ENCODE peak calls at places on chromosome 1, in six cellular contexts. One of them, this sample, is unnamed.
A peak's percentile ranks its signal among the peaks of the same experiment; 100 is the strongest.

GRCh38 chr1:12172042-12172851 is 5.5 kb downstream of the TNFRSF1B start:
- DNase-seq in AG09309: no peak
- DNase-seq in A549: no peak
- DNase-seq in mucosa of gallbladder: no peak
- DNase-seq in stimulated activated CD8-positive, alpha-beta memory T cell treated with anti-CD3 and anti-CD28 coated beads, Interleukin-7, amount 100 ng/mL, for 24 hours: no peak
- DNase-seq in upper lobe of right lung: no peak
- DNase-seq in this sample: no peak

GRCh38 chr1:27503033-27503432 is 13.1 kb upstream of the WASF2 start:
- DNase-seq in AG09309: no peak
- DNase-seq in A549: no peak
- DNase-seq in mucosa of gallbladder: no peak
- DNase-seq in stimulated activated CD8-positive, alpha-beta memory T cell treated with anti-CD3 and anti-CD28 coated beads, Interleukin-7, amount 100 ng/mL, for 24 hours: no peak
- DNase-seq in upper lobe of right lung: no peak
- DNase-seq in this sample: no peak

GRCh38 chr1:223364685-223365382 is 858 bp upstream of the SUSD4 start:
- DNase-seq in AG09309: no peak
- DNase-seq in A549: no peak
- DNase-seq in mucosa of gallbladder: no peak
- DNase-seq in stimulated activated CD8-positive, alpha-beta memory T cell treated with anti-CD3 and anti-CD28 coated beads, Interleukin-7, amount 100 ng/mL, for 24 hours: no peak
- DNase-seq in upper lobe of right lung: no peak
- DNase-seq in this sample: no peak

GRCh38 chr1:34529935-34530859 is 224.7 kb upstream of the GJB5 start:
- DNase-seq in AG09309: no peak
- DNase-seq in A549: no peak
- DNase-seq in mucosa of gallbladder: no peak
- DNase-seq in stimulated activated CD8-positive, alpha-beta memory T cell treated with anti-CD3 and anti-CD28 coated beads, Interleukin-7, amount 100 ng/mL, for 24 hours: no peak
- DNase-seq in upper lobe of right lung: no peak
- DNase-seq in this sample: no peak

GRCh38 chr1:224132901-224133300 is 19.0 kb downstream of the FBXO28 start:
- DNase-seq in AG09309: no peak
- DNase-seq in A549: no peak
- DNase-seq in mucosa of gallbladder: no peak
- DNase-seq in stimulated activated CD8-positive, alpha-beta memory T cell treated with anti-CD3 and anti-CD28 coated beads, Interleukin-7, amount 100 ng/mL, for 24 hours: no peak
- DNase-seq in upper lobe of right lung: no peak
- DNase-seq in this sample: no peak

GRCh38 chr1:227428803-227429202 is 110.5 kb upstream of the CDC42BPA start:
- DNase-seq in AG09309: no peak
- DNase-seq in A549: peak; percentile 94
- DNase-seq in mucosa of gallbladder: peak; percentile 85
- DNase-seq in stimulated activated CD8-positive, alpha-beta memory T cell treated with anti-CD3 and anti-CD28 coated beads, Interleukin-7, amount 100 ng/mL, for 24 hours: no peak
- DNase-seq in upper lobe of right lung: no peak
- DNase-seq in this sample: no peak

GRCh38 chr1:1613509-1614082 is 1.7 kb upstream of the MIB2 start:
- DNase-seq in AG09309: no peak
- DNase-seq in A549: no peak
- DNase-seq in mucosa of gallbladder: no peak
- DNase-seq in stimulated activated CD8-positive, alpha-beta memory T cell treated with anti-CD3 and anti-CD28 coated beads, Interleukin-7, amount 100 ng/mL, for 24 hours: no peak
- DNase-seq in upper lobe of right lung: no peak
- DNase-seq in this sample: no peak

GRCh38 chr1:226061793-226062557 is 541 bp upstream of the H3-3A start:
- DNase-seq in AG09309: no peak
- DNase-seq in A549: peak; percentile 89
- DNase-seq in mucosa of gallbladder: peak; percentile 81
- DNase-seq in stimulated activated CD8-positive, alpha-beta memory T cell treated with anti-CD3 and anti-CD28 coated beads, Interleukin-7, amount 100 ng/mL, for 24 hours: no peak
- DNase-seq in upper lobe of right lung: peak; percentile 94
- DNase-seq in this sample: no peak

GRCh38 chr1:38962560-38962959 is 20.9 kb upstream of the RHBDL2 start:
- DNase-seq in AG09309: no peak
- DNase-seq in A549: no peak
- DNase-seq in mucosa of gallbladder: no peak
- DNase-seq in stimulated activated CD8-positive, alpha-beta memory T cell treated with anti-CD3 and anti-CD28 coated beads, Interleukin-7, amount 100 ng/mL, for 24 hours: no peak
- DNase-seq in upper lobe of right lung: no peak
- DNase-seq in this sample: no peak

GRCh38 chr1:168421399-168422004 is 122.3 kb downstream of the XCL2 start:
- DNase-seq in AG09309: no peak
- DNase-seq in A549: no peak
- DNase-seq in mucosa of gallbladder: no peak
- DNase-seq in stimulated activated CD8-positive, alpha-beta memory T cell treated with anti-CD3 and anti-CD28 coated beads, Interleukin-7, amount 100 ng/mL, for 24 hours: no peak
- DNase-seq in upper lobe of right lung: no peak
- DNase-seq in this sample: no peak